ENCODE peak calls at places on chromosome 12, in seven cellular contexts. One of them, this sample, is unnamed.

GRCh38 chr12:107564946-107565345 is 120.7 kb upstream of the PWP1 start:
- DNase-seq in SK-N-SH: no peak
- DNase-seq in K562: no peak
- DNase-seq in GM12878: no peak
- DNase-seq in HepG2: peak
- DNase-seq in GM12892: no peak
- DNase-seq in H1: no peak
- DNase-seq in this sample: no peak

GRCh38 chr12:48276621-48277020 is 73.5 kb upstream of the OR10AD1 start:
- DNase-seq in K562: no peak
- DNase-seq in GM12892: no peak
- DNase-seq in HepG2: no peak
- DNase-seq in GM12878: no peak
- DNase-seq in H1: no peak
- DNase-seq in SK-N-SH: no peak
- DNase-seq in this sample: no peak

GRCh38 chr12:58915634-58916033 is 4.7 kb downstream of the LRIG3 start:
- DNase-seq in GM12878: no peak
- DNase-seq in SK-N-SH: no peak
- DNase-seq in GM12892: no peak
- DNase-seq in H1: no peak
- DNase-seq in HepG2: no peak
- DNase-seq in K562: no peak
- DNase-seq in this sample: no peak

GRCh38 chr12:86713121-86713520 is 456.9 kb upstream of the MGAT4C start:
- DNase-seq in GM12892: no peak
- DNase-seq in K562: no peak
- DNase-seq in HepG2: no peak
- DNase-seq in SK-N-SH: no peak
- DNase-seq in GM12878: no peak
- DNase-seq in H1: no peak
- DNase-seq in this sample: no peak

GRCh38 chr12:67909091-67909531 is 80.1 kb upstream of the IFNG-AS1 start:
- DNase-seq in H1: no peak
- DNase-seq in K562: no peak
- DNase-seq in HepG2: no peak
- DNase-seq in GM12878: no peak
- DNase-seq in GM12892: no peak
- DNase-seq in SK-N-SH: no peak
- DNase-seq in this sample: no peak

GRCh38 chr12:14214495-14214894 is 151.0 kb upstream of the ATF7IP start:
- DNase-seq in H1: no peak
- DNase-seq in K562: no peak
- DNase-seq in GM12878: no peak
- DNase-seq in HepG2: no peak
- DNase-seq in GM12892: no peak
- DNase-seq in SK-N-SH: no peak
- DNase-seq in this sample: no peak

GRCh38 chr12:101563197-101563596 is 31.6 kb upstream of the MYBPC1 start:
- DNase-seq in H1: no peak
- DNase-seq in GM12878: no peak
- DNase-seq in K562: no peak
- DNase-seq in GM12892: no peak
- DNase-seq in HepG2: no peak
- DNase-seq in SK-N-SH: no peak
- DNase-seq in this sample: no peak

GRCh38 chr12:78185109-78185508 is 354.4 kb downstream of the NAV3 start:
- DNase-seq in GM12878: no peak
- DNase-seq in GM12892: no peak
- DNase-seq in HepG2: no peak
- DNase-seq in K562: no peak
- DNase-seq in H1: no peak
- DNase-seq in SK-N-SH: no peak
- DNase-seq in this sample: no peak

GRCh38 chr12:124489915-124490583 is 77.4 kb downstream of the NCOR2 start:
- DNase-seq in GM12878: no peak
- DNase-seq in SK-N-SH: no peak
- DNase-seq in K562: no peak
- DNase-seq in HepG2: no peak
- DNase-seq in GM12892: no peak
- DNase-seq in H1: no peak
- DNase-seq in this sample: no peak

GRCh38 chr12:112870267-112870980 is 36.3 kb upstream of the OAS1 start:
- DNase-seq in H1: no peak
- DNase-seq in HepG2: no peak
- DNase-seq in GM12892: no peak
- DNase-seq in K562: no peak
- DNase-seq in GM12878: no peak
- DNase-seq in SK-N-SH: no peak
- DNase-seq in this sample: no peak

GRCh38 chr12:123444396-123445026 is 8.0 kb upstream of the RILPL2 start:
- DNase-seq in H1: no peak
- DNase-seq in GM12892: no peak
- DNase-seq in GM12878: no peak
- DNase-seq in HepG2: peak
- DNase-seq in SK-N-SH: no peak
- DNase-seq in K562: no peak
- DNase-seq in this sample: no peak

GRCh38 chr12:96141216-96141944 is 52.8 kb upstream of the ELK3 start:
- DNase-seq in HepG2: peak
- DNase-seq in GM12878: no peak
- DNase-seq in GM12892: no peak
- DNase-seq in H1: no peak
- DNase-seq in K562: peak
- DNase-seq in SK-N-SH: no peak
- DNase-seq in this sample: no peak

GRCh38 chr12:31756977-31757420 is 28.2 kb upstream of the AMN1 start:
- DNase-seq in SK-N-SH: no peak
- DNase-seq in HepG2: peak
- DNase-seq in K562: peak
- DNase-seq in GM12892: no peak
- DNase-seq in H1: no peak
- DNase-seq in GM12878: no peak
- DNase-seq in this sample: no peak

GRCh38 chr12:62249419-62249818 is 10.8 kb upstream of the USP15 start:
- DNase-seq in SK-N-SH: no peak
- DNase-seq in GM12878: no peak
- DNase-seq in H1: no peak
- DNase-seq in HepG2: no peak
- DNase-seq in K562: no peak
- DNase-seq in GM12892: no peak
- DNase-seq in this sample: no peak

GRCh38 chr12:100348657-100349454 is 8.0 kb upstream of the SLC17A8 start:
- DNase-seq in SK-N-SH: peak
- DNase-seq in GM12878: no peak
- DNase-seq in H1: no peak
- DNase-seq in K562: no peak
- DNase-seq in GM12892: no peak
- DNase-seq in HepG2: peak
- DNase-seq in this sample: no peak

GRCh38 chr12:112198120-112198733 is 72.9 kb downstream of the TRAFD1 start:
- DNase-seq in SK-N-SH: peak
- DNase-seq in GM12878: no peak
- DNase-seq in HepG2: peak
- DNase-seq in GM12892: peak
- DNase-seq in K562: peak
- DNase-seq in H1: peak
- DNase-seq in this sample: peak

GRCh38 chr12:52246720-52247621 is 13.9 kb downstream of the KRT7 start:
- DNase-seq in GM12892: no peak
- DNase-seq in HepG2: peak
- DNase-seq in SK-N-SH: no peak
- DNase-seq in K562: no peak
- DNase-seq in GM12878: no peak
- DNase-seq in H1: no peak
- DNase-seq in this sample: no peak

GRCh38 chr12:67388331-67389163 is 119.4 kb downstream of the CAND1 start:
- DNase-seq in H1: peak
- DNase-seq in K562: no peak
- DNase-seq in GM12878: no peak
- DNase-seq in SK-N-SH: peak
- DNase-seq in HepG2: no peak
- DNase-seq in GM12892: no peak
- DNase-seq in this sample: peak

GRCh38 chr12:113709456-113709855 is 237.8 kb upstream of the LHX5 start:
- DNase-seq in GM12878: no peak
- DNase-seq in GM12892: no peak
- DNase-seq in HepG2: no peak
- DNase-seq in SK-N-SH: no peak
- DNase-seq in K562: no peak
- DNase-seq in H1: no peak
- DNase-seq in this sample: no peak

GRCh38 chr12:22672951-22673350 is 48.0 kb downstream of the ETNK1 start:
- DNase-seq in HepG2: no peak
- DNase-seq in SK-N-SH: no peak
- DNase-seq in GM12878: no peak
- DNase-seq in GM12892: no peak
- DNase-seq in K562: no peak
- DNase-seq in H1: no peak
- DNase-seq in this sample: no peak

GRCh38 chr12:104704224-104704623 is 247.5 kb downstream of the CHST11 start:
- DNase-seq in K562: no peak
- DNase-seq in GM12878: no peak
- DNase-seq in SK-N-SH: no peak
- DNase-seq in H1: no peak
- DNase-seq in GM12892: no peak
- DNase-seq in HepG2: no peak
- DNase-seq in this sample: no peak

GRCh38 chr12:27841392-27841882 is 61.4 kb upstream of the MANSC4 start:
- DNase-seq in GM12878: no peak
- DNase-seq in HepG2: no peak
- DNase-seq in SK-N-SH: no peak
- DNase-seq in K562: no peak
- DNase-seq in H1: no peak
- DNase-seq in GM12892: no peak
- DNase-seq in this sample: no peak

GRCh38 chr12:15546102-15546701 is 223.9 kb downstream of the PTPRO start:
- DNase-seq in SK-N-SH: no peak
- DNase-seq in K562: no peak
- DNase-seq in GM12878: peak
- DNase-seq in GM12892: no peak
- DNase-seq in HepG2: no peak
- DNase-seq in H1: no peak
- DNase-seq in this sample: no peak

GRCh38 chr12:51424094-51424661 is 453 bp upstream of the SLC4A8 start:
- DNase-seq in K562: no peak
- DNase-seq in GM12878: no peak
- DNase-seq in GM12892: no peak
- DNase-seq in HepG2: no peak
- DNase-seq in SK-N-SH: no peak
- DNase-seq in H1: no peak
- DNase-seq in this sample: no peak

GRCh38 chr12:79834712-79835376 is 100.1 kb downstream of the PPP1R12A start:
- DNase-seq in H1: no peak
- DNase-seq in K562: no peak
- DNase-seq in HepG2: no peak
- DNase-seq in GM12878: no peak
- DNase-seq in SK-N-SH: no peak
- DNase-seq in GM12892: no peak
- DNase-seq in this sample: no peak
- TF ChIP-seq TAF1 in H1: no peak
- TF ChIP-seq TAF1 in K562: no peak
- TF ChIP-seq TAF1 in HepG2: no peak
- TF ChIP-seq TAF1 in GM12878: no peak
- TF ChIP-seq TAF1 in SK-N-SH: no peak
- TF ChIP-seq TAF1 in GM12892: no peak
- TF ChIP-seq TAF1 in this sample: no peak

DNA sequence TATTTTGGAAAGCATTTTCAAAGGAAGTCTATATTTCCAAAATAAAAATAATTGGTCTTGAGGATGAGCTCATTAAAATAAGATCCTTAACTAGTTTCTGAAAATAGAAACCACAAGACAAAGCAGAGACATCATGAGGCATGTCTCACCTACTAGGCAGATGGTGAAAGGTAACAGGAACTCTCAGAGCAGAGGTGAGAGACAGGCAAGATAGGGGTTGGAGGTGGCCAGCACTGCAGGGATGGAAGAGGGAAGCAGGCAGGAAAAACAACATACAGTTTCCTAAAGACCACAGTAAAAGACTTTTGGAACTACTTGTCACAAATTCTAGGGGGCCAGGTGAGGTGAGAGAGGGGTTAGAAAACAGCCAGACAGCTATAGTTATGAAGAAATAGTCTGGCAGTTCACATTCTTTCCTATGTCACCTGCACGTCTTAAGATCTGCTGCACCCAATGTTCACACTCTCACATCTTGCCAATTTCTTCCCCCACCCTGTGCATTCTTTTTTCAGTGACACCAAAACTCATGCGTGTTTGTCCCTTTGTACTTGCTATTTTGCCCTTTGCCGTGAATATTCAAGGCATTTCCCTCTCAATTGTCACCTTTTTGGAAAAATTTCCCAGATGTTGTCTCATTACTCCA is 341.7 kb upstream of the KITLG start:
- DNase-seq in GM12892: no peak
- DNase-seq in K562: no peak
- DNase-seq in H1: no peak
- DNase-seq in HepG2: no peak
- DNase-seq in SK-N-SH: no peak
- DNase-seq in GM12878: no peak
- DNase-seq in this sample: no peak
- TF ChIP-seq TAF1 in GM12892: no peak
- TF ChIP-seq TAF1 in K562: no peak
- TF ChIP-seq TAF1 in H1: no peak
- TF ChIP-seq TAF1 in HepG2: no peak
- TF ChIP-seq TAF1 in SK-N-SH: no peak
- TF ChIP-seq TAF1 in GM12878: no peak
- TF ChIP-seq TAF1 in this sample: no peak

GRCh38 chr12:81792666-81793065 is 33.5 kb upstream of the PPFIA2 start:
- DNase-seq in K562: no peak
- DNase-seq in GM12892: no peak
- DNase-seq in HepG2: no peak
- DNase-seq in H1: no peak
- DNase-seq in GM12878: no peak
- DNase-seq in SK-N-SH: no peak
- DNase-seq in this sample: no peak

GRCh38 chr12:81800298-81801148 is 41.4 kb upstream of the PPFIA2 start:
- DNase-seq in K562: no peak
- DNase-seq in GM12878: no peak
- DNase-seq in GM12892: no peak
- DNase-seq in SK-N-SH: no peak
- DNase-seq in HepG2: no peak
- DNase-seq in H1: no peak
- DNase-seq in this sample: no peak

GRCh38 chr12:81798294-81798693 is 39.1 kb upstream of the PPFIA2 start:
- DNase-seq in HepG2: no peak
- DNase-seq in GM12892: no peak
- DNase-seq in K562: no peak
- DNase-seq in GM12878: no peak
- DNase-seq in H1: no peak
- DNase-seq in SK-N-SH: no peak
- DNase-seq in this sample: no peak

GRCh38 chr12:81797100-81797499 is 38.0 kb upstream of the PPFIA2 start:
- DNase-seq in GM12878: no peak
- DNase-seq in K562: no peak
- DNase-seq in H1: no peak
- DNase-seq in HepG2: peak
- DNase-seq in GM12892: no peak
- DNase-seq in SK-N-SH: peak
- DNase-seq in this sample: no peak
- TF ChIP-seq TAF1 in GM12878: no peak
- TF ChIP-seq TAF1 in K562: no peak
- TF ChIP-seq TAF1 in H1: no peak
- TF ChIP-seq TAF1 in HepG2: no peak
- TF ChIP-seq TAF1 in GM12892: no peak
- TF ChIP-seq TAF1 in SK-N-SH: no peak
- TF ChIP-seq TAF1 in this sample: no peak

GRCh38 chr12:117501470-117501869 is 140.0 kb upstream of the NOS1 start:
- DNase-seq in H1: no peak
- DNase-seq in SK-N-SH: no peak
- DNase-seq in GM12878: no peak
- DNase-seq in GM12892: no peak
- DNase-seq in K562: no peak
- DNase-seq in HepG2: peak
- DNase-seq in this sample: no peak
- TF ChIP-seq TAF1 in H1: no peak
- TF ChIP-seq TAF1 in SK-N-SH: no peak
- TF ChIP-seq TAF1 in GM12878: no peak
- TF ChIP-seq TAF1 in GM12892: no peak
- TF ChIP-seq TAF1 in K562: no peak
- TF ChIP-seq TAF1 in HepG2: no peak
- TF ChIP-seq TAF1 in this sample: no peak